ENCODE peak calls at places on chromosome 10, in six cellular contexts. X, F, O, V, Y and K are unnamed samples.
A peak's percentile ranks its signal among the peaks of the same experiment; 100 is the strongest.

GRCh38 chr10:125316436-125316835 is 156.1 kb upstream of the CTBP2 start:
- DNase-seq in X (no peak), F (no peak), O (peak; percentile 51), V (no peak), Y (no peak), K (no peak)

GRCh38 chr10:80500572-80501380 is 36.9 kb upstream of the SH2D4B start:
- DNase-seq in X (no peak), F (no peak), O (no peak), V (peak; percentile 74), Y (no peak), K (no peak)

GRCh38 chr10:105187243-105187642 is 546.2 kb downstream of the SORCS3 start:
- DNase-seq in X (no peak), F (no peak), O (peak; percentile 88), V (no peak), Y (no peak), K (peak; percentile 71)

GRCh38 chr10:48454302-48455054 is 148.0 kb downstream of the MAPK8 start:
- DNase-seq in X (no peak), F (no peak), O (no peak), V (no peak), Y (no peak), K (no peak)

GRCh38 chr10:128143531-128143930 is 17.3 kb upstream of the MKI67 start:
- DNase-seq in X (no peak), F (no peak), O (no peak), V (no peak), Y (no peak), K (no peak)

GRCh38 chr10:1255166-1255565 is 199.0 kb downstream of the WDR37 start:
- DNase-seq in X (no peak), F (no peak), O (no peak), V (no peak), Y (no peak), K (no peak)

GRCh38 chr10:45001382-45002148 is 842 bp downstream of the ZNF22 start:
- DNase-seq in X (no peak), F (peak; percentile 49), O (peak; percentile 45), V (peak; percentile 80), Y (peak; percentile 84), K (peak; percentile 68)

GRCh38 chr10:132706701-132707100 is 79.2 kb downstream of the NKX6-2 start:
- DNase-seq in X (no peak), F (no peak), O (no peak), V (no peak), Y (no peak), K (no peak)

GRCh38 chr10:127440371-127440770 is 108.7 kb upstream of the NPS start:
- DNase-seq in X (no peak), F (no peak), O (no peak), V (no peak), Y (no peak), K (no peak)

GRCh38 chr10:117222552-117223412 is 18.1 kb upstream of the SLC18A2 start:
- DNase-seq in X (no peak), F (no peak), O (no peak), V (no peak), Y (no peak), K (no peak)

GRCh38 chr10:92834981-92835380 is 13.3 kb upstream of the EXOC6 start:
- DNase-seq in X (no peak), F (no peak), O (no peak), V (peak; percentile 49), Y (peak; percentile 61), K (no peak)

GRCh38 chr10:36608251-36608650 is 517.1 kb upstream of the ANKRD30A start:
- DNase-seq in X (no peak), F (no peak), O (no peak), V (peak; percentile 85), Y (peak; percentile 47), K (peak; percentile 56)

GRCh38 chr10:25747038-25747437 is 187.0 kb upstream of the MYO3A start:
- DNase-seq in X (no peak), F (no peak), O (peak; percentile 81), V (no peak), Y (no peak), K (no peak)

GRCh38 chr10:84452006-84452405 is 123.6 kb downstream of the CCSER2 start:
- DNase-seq in X (no peak), F (no peak), O (no peak), V (no peak), Y (no peak), K (no peak)

GRCh38 chr10:68087338-68088029 is 12.4 kb upstream of the HERC4 start:
- DNase-seq in X (no peak), F (no peak), O (no peak), V (no peak), Y (no peak), K (no peak)

GRCh38 chr10:14604181-14605142 is 170.2 kb downstream of the FAM107B start:
- DNase-seq in X (no peak), F (peak; percentile 70), O (no peak), V (peak; percentile 62), Y (peak; percentile 97), K (peak; percentile 68)

DNA sequence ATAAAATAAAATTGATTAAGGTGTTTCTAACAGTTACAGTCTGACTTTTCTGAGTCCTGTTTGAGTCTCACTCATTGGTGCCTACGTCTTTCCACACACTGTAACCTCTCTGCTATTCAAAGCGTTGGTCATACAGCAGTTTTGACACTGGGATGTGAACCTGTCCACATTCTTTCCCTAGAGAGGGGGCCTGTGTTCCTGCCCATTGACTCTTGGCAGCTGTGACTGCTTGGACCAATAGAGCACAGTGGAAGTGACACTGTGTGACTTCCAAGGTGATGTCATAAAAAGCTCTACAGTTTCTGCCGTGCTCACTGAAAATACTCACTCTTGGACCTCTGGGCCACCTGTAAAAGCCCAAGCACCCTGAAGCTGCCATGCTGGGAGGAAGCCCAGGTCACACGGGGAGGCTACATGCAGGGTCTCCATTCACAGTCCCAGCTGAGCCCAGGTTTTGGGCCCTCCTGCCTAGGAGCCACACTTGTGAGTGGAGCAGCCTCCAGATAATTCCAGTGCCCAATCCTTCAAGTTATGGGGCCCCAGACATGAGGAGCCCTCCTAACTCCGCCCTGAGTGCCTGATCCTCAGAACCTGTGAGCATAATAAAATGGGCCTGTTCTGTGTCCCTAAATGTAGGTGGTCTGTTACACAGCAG is 704 bp upstream of the ANTXRL start:
- DNase-seq in X (no peak), F (no peak), O (no peak), V (no peak), Y (no peak), K (no peak)
- H3K4me3 ChIP-seq in X (no peak overlapping the region), F (no peak overlapping the region), O (no peak overlapping the region), V (no peak overlapping the region), Y (no peak overlapping the region), K (no peak overlapping the region)

GRCh38 chr10:103452714-103453230 is 602 bp upstream of the CALHM2 start:
- DNase-seq in X (no peak), F (no peak), O (no peak), V (peak; percentile 31), Y (no peak), K (peak; percentile 37)
- H3K4me3 ChIP-seq in X (no peak overlapping the region), F (peak overlapping the region; percentile 97), O (no peak overlapping the region), V (peak overlapping the region; percentile 87), Y (peak overlapping the region; percentile 93), K (peak overlapping the region; percentile 67)

GRCh38 chr10:34125702-34126101 is 689.4 kb downstream of the PARD3 start:
- DNase-seq in X (no peak), F (no peak), O (no peak), V (no peak), Y (no peak), K (no peak)
- H3K4me3 ChIP-seq in X (no peak overlapping the region), F (no peak overlapping the region), O (no peak overlapping the region), V (no peak overlapping the region), Y (no peak overlapping the region), K (no peak overlapping the region)

DNA sequence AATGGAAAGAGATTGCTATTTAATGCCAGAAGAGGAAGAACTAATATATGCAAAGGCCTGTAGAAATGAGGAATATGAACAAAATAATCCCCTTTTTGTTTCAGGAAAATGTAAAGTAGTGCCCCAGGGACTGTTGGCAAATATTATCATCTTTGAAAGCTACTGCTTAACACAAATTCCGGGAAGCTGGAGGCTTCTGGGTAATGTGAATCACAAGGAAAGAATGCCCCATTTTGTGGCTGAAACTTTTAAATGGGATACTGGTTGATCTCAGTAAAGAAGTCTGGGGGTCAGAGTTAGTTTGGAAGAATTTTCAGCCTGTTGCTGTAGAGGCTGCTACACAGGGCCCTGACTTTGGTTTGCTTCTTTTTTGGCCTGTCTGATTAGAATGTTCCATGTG is 141.0 kb downstream of the PTEN start:
- DNase-seq in X (no peak), F (no peak), O (no peak), V (peak; percentile 73), Y (peak; percentile 43), K (no peak)
- H3K4me3 ChIP-seq in X (no peak overlapping the region), F (no peak overlapping the region), O (no peak overlapping the region), V (no peak overlapping the region), Y (no peak overlapping the region), K (no peak overlapping the region)

DNA sequence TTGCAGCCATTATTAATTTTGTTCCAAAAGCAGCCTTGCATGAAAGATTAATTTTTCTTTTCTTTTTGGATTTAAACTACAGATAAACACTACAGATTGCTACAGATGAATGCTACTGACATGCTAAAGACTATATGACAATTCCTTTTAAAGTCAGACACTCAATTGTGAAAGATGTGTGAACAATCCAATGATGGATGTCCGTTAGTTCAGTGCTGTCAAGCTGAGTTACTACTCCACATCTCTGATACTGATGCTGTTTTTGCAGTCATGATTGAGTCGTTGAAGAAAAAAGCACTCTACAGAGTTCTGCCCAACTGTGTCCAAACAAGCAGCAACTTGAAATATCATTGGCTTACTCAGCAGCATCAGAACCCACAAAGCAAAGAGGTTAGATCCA is 146.8 kb downstream of the OTUD1 start:
- DNase-seq in X (no peak), F (no peak), O (no peak), V (no peak), Y (no peak), K (no peak)
- H3K4me3 ChIP-seq in X (no peak overlapping the region), F (no peak overlapping the region), O (no peak overlapping the region), V (no peak overlapping the region), Y (no peak overlapping the region), K (no peak overlapping the region)

GRCh38 chr10:114634607-114634974 is 23.5 kb downstream of the ABLIM1 start:
- DNase-seq in X (no peak), F (no peak), O (peak; percentile 83), V (peak; percentile 94), Y (peak; percentile 98), K (peak; percentile 87)
- H3K4me3 ChIP-seq in X (no peak overlapping the region), F (no peak overlapping the region), O (no peak overlapping the region), V (no peak overlapping the region), Y (no peak overlapping the region), K (peak overlapping the region; percentile 72)

DNA sequence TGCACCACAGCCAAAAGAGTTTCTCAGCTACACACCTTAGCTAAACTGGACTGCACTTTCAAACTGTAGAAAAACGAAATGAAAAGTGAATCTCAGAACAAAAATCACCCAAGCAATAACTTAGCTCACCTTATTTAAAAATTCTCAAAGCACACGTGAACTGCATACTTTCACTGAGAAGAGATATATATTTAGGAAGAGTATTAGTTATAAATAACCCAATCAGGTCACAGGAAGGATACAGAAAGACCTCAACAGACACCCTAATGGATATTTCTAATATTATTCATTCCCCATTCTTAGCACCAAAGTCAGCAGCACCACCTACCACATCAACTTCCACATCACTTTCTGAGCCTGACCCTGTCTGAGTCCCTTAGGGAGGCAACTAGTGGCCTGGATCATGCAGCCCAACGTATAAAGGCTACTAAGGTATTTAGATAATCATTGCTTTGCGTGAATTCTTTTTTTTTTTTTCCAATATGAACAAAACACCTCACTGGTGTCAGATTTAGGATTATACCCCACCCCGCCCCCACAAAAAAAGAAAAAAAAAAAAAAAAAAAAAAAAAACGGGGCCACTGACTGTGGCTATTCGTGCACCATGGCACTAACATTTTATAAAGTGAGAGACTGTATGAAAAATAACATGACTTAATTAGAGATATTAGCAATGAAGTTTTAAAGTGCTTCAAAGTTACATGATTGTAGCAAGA is 2.6 kb downstream of the ABI1 start:
- DNase-seq in X (no peak), F (no peak), O (no peak), V (peak; percentile 14), Y (peak; percentile 25), K (no peak)
- H3K4me3 ChIP-seq in X (no peak overlapping the region), F (no peak overlapping the region), O (no peak overlapping the region), V (peak overlapping the region; percentile 95), Y (peak overlapping the region; percentile 99), K (no peak overlapping the region)